ENCODE peak calls at places on chromosomes 4 and X, in six cellular contexts. U is WERI-Rb-1; L is M059J; I is activated CD4-positive, alpha-beta T cell treated with anti-CD3 and anti-CD28 coated beads, Interleukin-2, amount 10 ng/mL, durations not matched to agents 7 days and 5 days; M is activated CD8-positive, alpha-beta memory T cell treated with anti-CD3 and anti-CD28 coated beads, Interleukin-2, amount 50 U/mL, for 48 hours; D is tibial artery. B is an unnamed sample.

GRCh38 chr4:37758226-37758625 is 68.3 kb upstream of the PGM2 start:
- DNase-seq in U (no peak), I (no peak), M (no peak), D (peak), L (peak), B (no peak)

GRCh38 chr4:142845293-142846070 is 619 bp downstream of the INPP4B start:
- DNase-seq in I (peak), L (peak), M (peak), D (no peak), U (peak), B (peak)

GRCh38 chr4:169677150-169677732 is 56.9 kb downstream of the CLCN3 start:
- DNase-seq in L (no peak), I (no peak), D (no peak), M (no peak), U (no peak), B (no peak)

GRCh38 chr4:25949166-25949748 is 35.2 kb downstream of the SMIM20 start:
- DNase-seq in L (peak), I (no peak), U (no peak), M (no peak), D (no peak), B (no peak)

GRCh38 chr4:71772592-71772991 is 11.3 kb downstream of the GC start:
- DNase-seq in M (no peak), D (no peak), I (no peak), U (no peak), L (no peak), B (no peak)

GRCh38 chr4:137707626-137708025 is 175.3 kb upstream of the PCDH18 start:
- DNase-seq in M (no peak), D (no peak), I (no peak), U (no peak), L (peak), B (no peak)

GRCh38 chrX:100658936-100659335 is 14.9 kb downstream of the SRPX2 start:
- DNase-seq in U (no peak), I (no peak), M (no peak), D (no peak), L (no peak), B (no peak)

GRCh38 chr4:188839704-188840103 is 700.5 kb downstream of the TRIML1 start:
- DNase-seq in D (no peak), U (no peak), I (no peak), L (no peak), M (no peak), B (no peak)

GRCh38 chr4:113809313-113809712 is 47.8 kb upstream of the CAMK2D start:
- DNase-seq in L (peak), I (no peak), U (no peak), D (peak), M (no peak), B (no peak)

GRCh38 chrX:48972214-48973164 is 845 bp upstream of the KCND1 start:
- DNase-seq in U (peak), M (no peak), D (peak), I (peak), L (peak), B (peak)

GRCh38 chr4:118354913-118355312 is 2.1 kb upstream of the PRSS12 start:
- DNase-seq in U (no peak), L (no peak), M (no peak), D (no peak), I (no peak), B (no peak)

GRCh38 chr4:41580007-41580406 is 42.0 kb downstream of the LIMCH1 start:
- DNase-seq in U (no peak), L (no peak), M (no peak), D (no peak), I (no peak), B (no peak)

GRCh38 chrX:41273638-41274037 is 60.3 kb upstream of the DDX3X start:
- DNase-seq in M (no peak), U (no peak), I (no peak), D (no peak), L (peak), B (no peak)

GRCh38 chr4:125789018-125789417 is 474.3 kb downstream of the FAT4 start:
- DNase-seq in U (no peak), I (no peak), D (no peak), M (no peak), L (no peak), B (no peak)

GRCh38 chr4:125650557-125650956 is 335.8 kb downstream of the FAT4 start:
- DNase-seq in D (no peak), L (no peak), I (no peak), M (no peak), U (no peak), B (no peak)

GRCh38 chr4:90503677-90504076 is 376.5 kb downstream of the CCSER1 start:
- DNase-seq in D (no peak), M (no peak), U (no peak), L (peak), I (no peak), B (no peak)

GRCh38 chrX:46561931-46562721 is 11.4 kb upstream of the CHST7 start:
- DNase-seq in I (no peak), L (peak), U (no peak), D (no peak), M (no peak), B (no peak)